ENCODE peak calls at places on chromosomes 5 and 9, in ten cellular contexts. Q is AG09319; D is brain microvascular endothelial cell; V is activated T-helper 2 cell treated with anti-CD3 and anti-CD28 coated beads, Interferon-gamma antibody, Interleukin-2, Interleukin-4, amounts not matched to agents 10 μg/mL and 5 μg/mL and 100 μg/mL, durations not matched to agents 14 hours and 24 hours and 36 hours; T is mammary epithelial cell; J is lung; O is naive thymus-derived CD8-positive, alpha-beta T cell; I is activated gamma-delta T cell treated with Interleukin-2 at 50 U/mL for 16 hours; U is stimulated activated CD8-positive, alpha-beta memory T cell treated with anti-CD3 and anti-CD28 coated beads, Interleukin-4, amount 100 ng/mL, for 4 hours; Y is upper lobe of right lung. H is an unnamed sample.

GRCh38 chr5:80834710-80835109 is 125.5 kb upstream of the RASGRF2 start:
- DNase-seq in Q (no peak), D (no peak), V (no peak), T (peak), J (no peak), O (no peak), I (no peak), U (no peak), Y (no peak), H (no peak)

GRCh38 chr9:94011134-94011533 is 56.0 kb upstream of the BARX1 start:
- DNase-seq in Q (no peak), D (no peak), V (no peak), T (peak), J (no peak), O (peak), I (no peak), U (no peak), Y (no peak), H (no peak)

GRCh38 chr9:10059044-10059443 is 553.8 kb downstream of the PTPRD start:
- DNase-seq in Q (peak), D (no peak), V (no peak), T (peak), J (no peak), O (no peak), I (no peak), U (no peak), Y (no peak), H (no peak)

GRCh38 chr5:93189707-93190120 is 391.3 kb downstream of the NR2F1-AS1 start:
- DNase-seq in Q (no peak), D (peak), V (no peak), T (peak), J (no peak), O (no peak), I (no peak), U (no peak), Y (no peak), H (no peak)

GRCh38 chr5:150117945-150118560 is 31.7 kb upstream of the CSF1R start:
- DNase-seq in Q (no peak), D (no peak), V (no peak), T (no peak), J (no peak), O (no peak), I (no peak), U (no peak), Y (peak), H (no peak)

GRCh38 chr5:143644751-143645150 is 167.2 kb upstream of the HMHB1 start:
- DNase-seq in Q (no peak), D (no peak), V (no peak), T (no peak), J (no peak), O (no peak), I (no peak), U (no peak), Y (no peak), H (no peak)

GRCh38 chr9:20280330-20280729 is 342.0 kb downstream of the MLLT3 start:
- DNase-seq in Q (no peak), D (no peak), V (no peak), T (no peak), J (no peak), O (no peak), I (no peak), U (no peak), Y (no peak), H (no peak)

GRCh38 chr5:25646421-25647341 is 1001.9 kb upstream of the CDH10 start:
- DNase-seq in Q (no peak), D (no peak), V (no peak), T (no peak), J (no peak), O (no peak), I (no peak), U (no peak), Y (no peak), H (no peak)

GRCh38 chr9:135698767-135699166 is 514 bp downstream of the SOHLH1 start:
- DNase-seq in Q (no peak), D (no peak), V (no peak), T (no peak), J (no peak), O (no peak), I (no peak), U (no peak), Y (no peak), H (no peak)

GRCh38 chr5:88172847-88173758 is 95.5 kb downstream of the TMEM161B start:
- DNase-seq in Q (no peak), D (no peak), V (no peak), T (no peak), J (no peak), O (no peak), I (no peak), U (no peak), Y (no peak), H (no peak)

GRCh38 chr9:120374239-120374638 is 205.7 kb downstream of the CDK5RAP2 start:
- DNase-seq in Q (no peak), D (no peak), V (no peak), T (no peak), J (no peak), O (no peak), I (no peak), U (no peak), Y (no peak), H (no peak)

GRCh38 chr9:32928145-32928763 is 73.2 kb downstream of the APTX start:
- DNase-seq in Q (no peak), D (no peak), V (no peak), T (peak), J (no peak), O (no peak), I (no peak), U (no peak), Y (no peak), H (peak)

GRCh38 chr5:72848474-72849428 is 32.3 kb downstream of the TNPO1 start:
- DNase-seq in Q (no peak), D (peak), V (peak), T (peak), J (peak), O (peak), I (peak), U (peak), Y (peak), H (peak)

GRCh38 chr5:160486573-160486972 is 64.9 kb downstream of the PTTG1 start:
- DNase-seq in Q (no peak), D (no peak), V (no peak), T (no peak), J (no peak), O (no peak), I (peak), U (peak), Y (no peak), H (no peak)

GRCh38 chr9:1303911-1304310 is 253.8 kb downstream of the DMRT2 start:
- DNase-seq in Q (no peak), D (no peak), V (no peak), T (no peak), J (no peak), O (no peak), I (no peak), U (no peak), Y (no peak), H (no peak)

GRCh38 chr5:141369994-141370848 is at the start of gene PCDHGB3:
- DNase-seq in Q (no peak), D (peak), V (no peak), T (peak), J (no peak), O (peak), I (no peak), U (no peak), Y (no peak), H (no peak)

GRCh38 chr5:154997746-154998145 is 15.8 kb upstream of the KIF4B start:
- DNase-seq in Q (no peak), D (no peak), V (no peak), T (peak), J (no peak), O (no peak), I (no peak), U (no peak), Y (no peak), H (no peak)

GRCh38 chr9:87405677-87406544 is 91.8 kb upstream of the DAPK1 start:
- DNase-seq in Q (no peak), D (no peak), V (no peak), T (no peak), J (peak), O (no peak), I (no peak), U (no peak), Y (no peak), H (no peak)

GRCh38 chr5:57650360-57651069 is 167.9 kb upstream of the ACTBL2 start:
- DNase-seq in Q (peak), D (peak), V (no peak), T (peak), J (no peak), O (peak), I (no peak), U (no peak), Y (no peak), H (no peak)

GRCh38 chr5:160118349-160119141 is 705 bp downstream of the PWWP2A start:
- DNase-seq in Q (no peak), D (no peak), V (peak), T (peak), J (peak), O (peak), I (peak), U (peak), Y (peak), H (peak)

GRCh38 chr5:4042311-4042710 is 446.7 kb downstream of the IRX1 start:
- DNase-seq in Q (no peak), D (no peak), V (no peak), T (no peak), J (no peak), O (no peak), I (no peak), U (no peak), Y (no peak), H (no peak)

GRCh38 chr5:133993152-133993548 is 11.6 kb downstream of the VDAC1 start:
- DNase-seq in Q (no peak), D (peak), V (no peak), T (peak), J (no peak), O (no peak), I (no peak), U (no peak), Y (no peak), H (no peak)

GRCh38 chr9:14530301-14530700 is 162.9 kb downstream of the ZDHHC21 start:
- DNase-seq in Q (no peak), D (no peak), V (no peak), T (no peak), J (no peak), O (no peak), I (no peak), U (no peak), Y (no peak), H (no peak)

GRCh38 chr5:142671276-142671675 is 14.6 kb downstream of the FGF1 start:
- DNase-seq in Q (no peak), D (no peak), V (no peak), T (no peak), J (no peak), O (no peak), I (no peak), U (no peak), Y (no peak), H (no peak)